ENCODE peak calls at places on chromosomes 2 and 18, in four cellular contexts. J is tibial nerve, T is fibroblast of lung, F is tibial artery. Z is an unnamed sample.

GRCh38 chr2:15331787-15332186 is 229.3 kb downstream of the NBAS start:
- DNase-seq in J (no peak), T (no peak), F (no peak), Z (no peak)

GRCh38 chr2:5713101-5713500 is 20.9 kb downstream of the SOX11 start:
- DNase-seq in J (no peak), T (no peak), F (no peak), Z (no peak)

GRCh38 chr2:28355521-28356094 is 37.0 kb upstream of the FOSL2 start:
- DNase-seq in J (peak; percentile 61), T (no peak), F (peak; percentile 65), Z (no peak)

GRCh38 chr2:122390406-122390805 is 635.0 kb downstream of the TSN start:
- DNase-seq in J (no peak), T (no peak), F (no peak), Z (no peak)

GRCh38 chr2:220586980-220587549 is 959.6 kb downstream of the SLC4A3 start:
- DNase-seq in J (no peak), T (peak; percentile 63), F (no peak), Z (no peak)

GRCh38 chr2:64844087-64844486 is 145.1 kb upstream of the SLC1A4 start:
- DNase-seq in J (no peak), T (no peak), F (no peak), Z (no peak)

GRCh38 chr2:166239548-166239947 is 111.7 kb upstream of the SCN1A start:
- DNase-seq in J (no peak), T (peak; percentile 89), F (no peak), Z (no peak)

GRCh38 chr2:66127656-66128055 is 307.3 kb upstream of the MEIS1 start:
- DNase-seq in J (no peak), T (no peak), F (no peak), Z (no peak)

GRCh38 chr2:118983133-118983532 is 41.1 kb downstream of the MARCO start:
- DNase-seq in J (no peak), T (no peak), F (no peak), Z (no peak)

GRCh38 chr2:100974712-100975520 is 27.2 kb upstream of the RPL31 start:
- DNase-seq in J (no peak), T (no peak), F (no peak), Z (no peak)

GRCh38 chr2:54945401-54946219 is 104.6 kb downstream of the RTN4 start:
- DNase-seq in J (peak; percentile 77), T (peak; percentile 83), F (peak; percentile 86), Z (no peak)

GRCh38 chr2:27954771-27955384 is 64.3 kb downstream of the BABAM2 start:
- DNase-seq in J (peak; percentile 85), T (peak; percentile 99), F (peak; percentile 83), Z (no peak)

DNA sequence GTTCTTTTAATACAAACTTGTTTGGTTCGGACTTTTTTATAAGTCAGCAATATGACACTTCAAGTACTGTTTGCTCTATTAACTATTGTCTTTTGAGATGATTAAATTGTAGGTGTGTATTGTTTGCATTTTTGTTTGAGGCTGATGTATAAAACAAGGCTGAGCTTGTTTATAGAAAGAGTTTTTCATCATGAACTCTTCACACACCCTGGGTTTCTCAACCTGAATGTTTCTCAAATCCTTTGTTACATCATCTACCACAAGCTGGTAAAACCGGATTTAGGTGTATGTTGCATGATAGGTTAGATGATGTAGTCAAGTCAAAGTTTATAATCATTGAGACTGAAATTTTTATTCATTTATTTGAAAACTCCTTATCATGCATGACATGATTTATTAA is 335.2 kb upstream of the LRATD1 start:
- DNase-seq in J (no peak), T (no peak), F (no peak), Z (no peak)
- H3K9me3 ChIP-seq in J (no peaks in the 10 kb centered on the region), T (no peaks in the 10 kb centered on the region), F (no peaks in the 10 kb centered on the region), Z (no peaks in the 10 kb centered on the region)

DNA sequence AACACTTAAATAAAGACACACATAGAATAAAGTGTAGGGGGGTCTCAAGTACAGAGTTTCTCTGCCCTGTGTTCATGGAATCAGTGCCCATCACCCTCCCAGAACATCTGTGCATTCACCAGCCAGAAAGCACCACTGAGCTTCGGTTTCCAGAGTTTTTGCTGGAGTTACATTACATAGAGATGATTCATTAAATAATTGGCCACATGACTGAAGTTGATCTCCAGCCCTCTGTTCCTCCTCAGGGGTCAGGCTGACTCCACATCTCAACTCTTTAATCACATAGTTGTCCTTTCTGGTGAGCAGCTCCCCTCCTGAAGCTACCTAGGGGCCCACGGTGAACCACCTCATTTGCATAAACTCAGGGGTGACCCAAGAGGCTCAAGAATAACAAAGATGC is 129.8 kb downstream of the METTL4 start:
- DNase-seq in J (no peak), T (no peak), F (no peak), Z (no peak)
- H3K9me3 ChIP-seq in J (no peaks in the 10 kb centered on the region), T (no peaks in the 10 kb centered on the region), F (no peaks in the 10 kb centered on the region), Z (no peaks in the 10 kb centered on the region)

GRCh38 chr2:31832363-31832762 is 178.4 kb downstream of the MEMO1 start:
- DNase-seq in J (no peak), T (no peak), F (no peak), Z (no peak)
- H3K9me3 ChIP-seq in J (no peaks in the 10 kb centered on the region), T (no peaks in the 10 kb centered on the region), F (no peaks in the 10 kb centered on the region), Z (peaks cover 4% of the 10 kb centered on the region)

DNA sequence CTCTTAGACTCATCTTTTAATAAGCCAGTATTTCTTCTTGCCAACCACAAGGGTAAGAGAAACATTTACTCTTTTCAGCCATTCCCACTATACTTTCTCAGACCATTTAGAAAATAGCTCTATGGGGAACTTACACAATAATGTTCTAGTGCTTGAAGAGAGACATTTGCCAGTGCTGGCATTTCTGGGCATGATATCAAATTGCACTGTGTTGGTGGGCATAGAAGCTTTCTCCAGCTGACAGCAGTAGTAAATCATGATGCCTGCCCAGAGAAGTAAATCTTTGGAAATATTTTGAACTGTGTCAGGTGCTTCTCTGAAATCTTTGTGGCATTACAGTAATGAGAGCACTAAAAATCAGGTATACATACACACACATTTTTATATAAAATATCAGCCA is 346.5 kb downstream of the CBLN2 start:
- DNase-seq in J (no peak), T (no peak), F (no peak), Z (no peak)
- H3K9me3 ChIP-seq in J (no peaks in the 10 kb centered on the region), T (no peaks in the 10 kb centered on the region), F (no peaks in the 10 kb centered on the region), Z (no peaks in the 10 kb centered on the region)

GRCh38 chr2:239107936-239108335 is 260.1 kb downstream of the TWIST2 start:
- DNase-seq in J (no peak), T (no peak), F (no peak), Z (no peak)
- H3K9me3 ChIP-seq in J (no peaks in the 10 kb centered on the region), T (no peaks in the 10 kb centered on the region), F (no peaks in the 10 kb centered on the region), Z (no peaks in the 10 kb centered on the region)